ENCODE peak calls at places on chromosome 10, in four cellular contexts. R, Y, F and U are unnamed samples.

GRCh38 chr10:3172081-3172445 is 519 bp downstream of the PITRM1 start:
- DNase-seq in R (peak), Y (no peak), F (peak), U (no peak)

GRCh38 chr10:119113805-119114732 is 10.2 kb downstream of the DENND10 start:
- DNase-seq in R (peak), Y (no peak), F (peak), U (no peak)

GRCh38 chr10:133273534-133274143 is 3.0 kb downstream of the ADAM8 start:
- DNase-seq in R (no peak), Y (no peak), F (no peak), U (no peak)

GRCh38 chr10:30127120-30127541 is 67.7 kb upstream of the JCAD start:
- DNase-seq in R (no peak), Y (no peak), F (no peak), U (no peak)

GRCh38 chr10:44581996-44582395 is 197.1 kb upstream of the CXCL12 start:
- DNase-seq in R (no peak), Y (no peak), F (no peak), U (no peak)

GRCh38 chr10:21849624-21850023 is 153.9 kb downstream of the DNAJC1 start:
- DNase-seq in R (no peak), Y (no peak), F (no peak), U (no peak)

GRCh38 chr10:31677198-31678138 is 251.2 kb downstream of the ARHGAP12 start:
- DNase-seq in R (no peak), Y (peak), F (no peak), U (no peak)

GRCh38 chr10:35640474-35640873 is 1.6 kb downstream of the FZD8 start:
- DNase-seq in R (peak), Y (no peak), F (peak), U (peak)

GRCh38 chr10:4088354-4089066 is 303.5 kb upstream of the KLF6 start:
- DNase-seq in R (no peak), Y (no peak), F (no peak), U (no peak)

GRCh38 chr10:112873541-112873940 is 76.5 kb upstream of the TCF7L2 start:
- DNase-seq in R (no peak), Y (no peak), F (no peak), U (no peak)

GRCh38 chr10:1070939-1071338 is 14.8 kb downstream of the WDR37 start:
- DNase-seq in R (no peak), Y (no peak), F (no peak), U (no peak)

GRCh38 chr10:44517635-44518034 is 132.7 kb upstream of the CXCL12 start:
- DNase-seq in R (peak), Y (no peak), F (no peak), U (peak)

GRCh38 chr10:62373995-62374861 is at the start of gene ZNF365:
- DNase-seq in R (no peak), Y (no peak), F (peak), U (no peak)

GRCh38 chr10:69838853-69839252 is 37.1 kb downstream of the COL13A1 start:
- DNase-seq in R (no peak), Y (no peak), F (no peak), U (no peak)

GRCh38 chr10:1047937-1048336 is 982 bp downstream of the IDI1 start:
- DNase-seq in R (no peak), Y (no peak), F (no peak), U (no peak)

GRCh38 chr10:17882557-17882956 is 69.2 kb upstream of the SLC39A12 start:
- DNase-seq in R (no peak), Y (no peak), F (no peak), U (no peak)

GRCh38 chr10:132306951-132307751 is 599 bp downstream of the STK32C start:
- DNase-seq in R (peak), Y (no peak), F (peak), U (no peak)

GRCh38 chr10:29634764-29635625 is at the start of gene SVIL:
- DNase-seq in R (peak), Y (no peak), F (no peak), U (no peak)

GRCh38 chr10:91891285-91892001 is 17.8 kb downstream of the FGFBP3 start:
- DNase-seq in R (peak), Y (no peak), F (peak), U (peak)

GRCh38 chr10:103584216-103585010 is 90.9 kb downstream of the NEURL1 start:
- DNase-seq in R (no peak), Y (no peak), F (no peak), U (no peak)

GRCh38 chr10:77925795-77926565 is 575 bp downstream of the DLG5 start:
- DNase-seq in R (no peak), Y (no peak), F (peak), U (no peak)

GRCh38 chr10:129491123-129491734 is 24.2 kb downstream of the MGMT start:
- DNase-seq in R (no peak), Y (no peak), F (peak), U (no peak)

GRCh38 chr10:12841426-12841825 is 160.1 kb downstream of the CCDC3 start:
- DNase-seq in R (no peak), Y (no peak), F (no peak), U (no peak)

GRCh38 chr10:122143238-122143841 is 127.8 kb upstream of the BTBD16 start:
- DNase-seq in R (no peak), Y (no peak), F (no peak), U (no peak)

GRCh38 chr10:3043512-3044368 is 23.6 kb upstream of the PFKP start:
- DNase-seq in R (peak), Y (peak), F (peak), U (peak)

GRCh38 chr10:79274279-79275104 is 72.8 kb upstream of the PPIF start:
- DNase-seq in R (no peak), Y (no peak), F (no peak), U (no peak)

GRCh38 chr10:33229252-33229943 is 105.1 kb downstream of the NRP1 start:
- DNase-seq in R (no peak), Y (no peak), F (no peak), U (no peak)
- TF ChIP-seq PHF8 in R (no peak), Y (no peak), F (no peak), U (no peak)

GRCh38 chr10:8840356-8840755 is 785.9 kb downstream of the GATA3 start:
- DNase-seq in R (no peak), Y (peak), F (no peak), U (no peak)

GRCh38 chr10:8830064-8830463 is 775.6 kb downstream of the GATA3 start:
- DNase-seq in R (no peak), Y (no peak), F (no peak), U (no peak)

GRCh38 chr10:8830876-8831275 is 776.4 kb downstream of the GATA3 start:
- DNase-seq in R (no peak), Y (no peak), F (no peak), U (no peak)

DNA sequence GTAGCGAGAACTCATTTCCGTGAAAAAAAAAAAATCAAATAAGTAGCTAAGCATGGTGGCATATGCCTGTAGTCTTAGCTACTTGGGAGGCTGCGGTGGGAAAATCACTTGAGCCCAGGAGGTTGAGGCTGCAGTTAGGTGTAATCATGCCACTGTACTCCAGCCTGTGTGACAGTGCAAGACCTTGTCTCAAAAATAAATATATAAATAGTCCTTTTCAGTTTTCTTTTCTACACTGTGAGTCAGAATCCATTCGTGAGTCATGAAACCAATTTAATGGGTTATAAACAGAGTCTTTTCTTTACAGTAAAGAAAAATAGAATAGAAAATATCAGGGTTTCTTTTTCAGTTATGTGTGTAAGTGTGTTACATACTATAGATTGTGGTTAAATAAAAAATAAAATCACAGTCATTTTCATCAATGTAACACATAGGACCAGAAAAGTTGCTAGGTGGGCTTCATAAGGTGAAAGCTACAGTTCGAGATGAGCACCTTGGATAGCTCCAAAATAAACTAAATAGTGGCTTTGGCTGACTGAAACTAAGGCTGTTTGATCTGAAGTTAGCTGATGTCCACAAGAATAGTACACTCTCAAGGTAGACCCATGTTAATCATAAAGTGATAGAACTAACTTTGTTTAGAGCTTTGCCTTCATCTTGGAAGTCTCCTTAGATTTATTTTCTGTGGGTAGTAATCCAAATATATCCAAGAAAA is 781.1 kb downstream of the GATA3 start:
- DNase-seq in R (no peak), Y (no peak), F (no peak), U (no peak)
- TF ChIP-seq PHF8 in R (no peak), Y (no peak), F (no peak), U (no peak)

DNA sequence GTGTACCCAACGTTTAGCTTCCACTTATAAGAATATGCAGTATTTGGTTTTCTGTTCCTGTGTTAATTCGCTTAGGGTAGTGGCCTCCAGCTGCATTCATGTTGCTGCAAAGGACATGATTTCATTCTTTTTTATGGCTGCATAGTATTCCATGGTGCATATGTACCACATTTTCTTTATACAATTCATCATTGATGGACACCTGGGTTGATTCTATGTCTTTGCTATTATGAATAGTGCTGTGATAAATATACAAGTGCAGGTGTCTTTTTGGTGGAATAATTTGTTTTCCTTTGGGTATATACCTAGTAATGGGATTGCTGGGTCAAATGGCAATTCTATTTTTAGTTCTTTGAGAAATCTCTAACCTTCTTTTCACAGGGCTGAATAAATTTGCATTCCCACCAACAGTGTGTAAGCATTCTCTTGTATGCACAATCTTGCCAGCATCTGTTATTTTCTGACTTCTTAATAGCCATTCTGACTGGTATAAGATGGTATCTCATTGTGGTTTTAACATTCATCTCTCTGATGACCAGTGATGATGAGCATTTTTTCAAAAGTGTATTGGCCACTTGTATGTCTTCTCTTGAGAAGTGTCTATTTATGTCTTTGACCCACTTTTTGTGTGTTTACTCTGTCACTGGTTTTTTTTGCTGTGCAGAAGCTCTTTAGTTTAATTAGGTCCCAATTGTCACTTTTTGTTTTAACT is 72.5 kb upstream of the CC2D2B start:
- DNase-seq in R (no peak), Y (no peak), F (no peak), U (no peak)
- TF ChIP-seq PHF8 in R (no peak), Y (no peak), F (no peak), U (no peak)

GRCh38 chr10:95698415-95698814 is 4.7 kb upstream of the TCTN3 start:
- DNase-seq in R (no peak), Y (no peak), F (no peak), U (no peak)
- TF ChIP-seq PHF8 in R (no peak), Y (no peak), F (no peak), U (no peak)

DNA sequence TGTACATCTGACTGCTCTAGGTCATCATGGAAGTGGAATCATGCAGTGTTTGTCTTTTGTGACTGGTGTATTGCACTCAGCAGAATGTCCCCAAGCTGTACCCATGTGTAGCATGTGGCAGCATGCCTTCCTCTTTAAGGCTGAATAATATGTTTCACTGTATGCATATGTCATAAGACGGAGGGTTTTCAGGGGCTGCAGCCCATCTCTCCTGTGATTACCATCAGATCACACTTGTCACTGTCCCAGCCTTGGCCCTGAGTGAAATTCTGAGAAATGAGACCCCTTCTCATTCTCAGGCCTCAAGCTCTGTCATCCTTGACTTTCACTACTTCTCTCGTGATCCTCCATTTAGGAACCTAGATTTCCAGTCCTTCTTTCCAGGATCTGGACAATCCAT is 50.0 kb downstream of the CPXM2 start:
- DNase-seq in R (no peak), Y (no peak), F (no peak), U (no peak)
- TF ChIP-seq PHF8 in R (no peak), Y (no peak), F (no peak), U (no peak)

DNA sequence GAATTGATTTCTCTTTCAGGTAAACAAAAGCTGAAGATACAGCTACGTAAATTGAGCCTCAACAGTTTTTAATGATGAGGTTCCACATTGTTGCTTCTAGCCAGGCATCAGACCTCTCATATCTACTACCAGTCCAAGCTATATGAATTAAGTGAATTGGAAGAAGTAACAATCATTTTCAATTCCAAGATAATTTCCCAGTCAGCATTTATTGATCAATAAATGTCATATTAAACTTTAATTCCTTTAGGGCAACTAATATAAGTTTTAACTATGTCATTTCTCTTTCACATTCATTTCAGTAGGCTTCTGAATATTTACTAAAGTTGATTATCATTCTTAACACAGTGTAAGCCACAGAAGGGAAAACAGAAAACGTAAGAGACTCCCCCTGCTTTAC is 1413.7 kb upstream of the CELF2 start:
- DNase-seq in R (no peak), Y (no peak), F (no peak), U (no peak)
- TF ChIP-seq PHF8 in R (no peak), Y (no peak), F (no peak), U (no peak)